ENCODE peak calls at places on chromosomes 2 and 18, in eight cellular contexts. One of them, this sample, is unnamed.

GRCh38 chr2:53640466-53640865 is 127.1 kb upstream of the CHAC2 start:
- DNase-seq in GM23248: no peak
- DNase-seq in left ventricle myocardium inferior: no peak
- DNase-seq in heart left ventricle: no peak
- DNase-seq in breast epithelium: no peak
- DNase-seq in trophoblast cell: peak; percentile 38
- DNase-seq in neuronal stem cell: no peak
- DNase-seq in tibial artery: no peak
- DNase-seq in this sample: no peak

GRCh38 chr2:224650815-224651439 is 65.2 kb downstream of the CCDC195 start:
- DNase-seq in GM23248: peak; percentile 69
- DNase-seq in heart left ventricle: no peak
- DNase-seq in tibial artery: no peak
- DNase-seq in trophoblast cell: peak; percentile 13
- DNase-seq in left ventricle myocardium inferior: no peak
- DNase-seq in neuronal stem cell: peak; percentile 50
- DNase-seq in breast epithelium: no peak
- DNase-seq in this sample: no peak

GRCh38 chr2:225337183-225337582 is 62.3 kb upstream of the NYAP2 start:
- DNase-seq in left ventricle myocardium inferior: no peak
- DNase-seq in tibial artery: no peak
- DNase-seq in breast epithelium: no peak
- DNase-seq in trophoblast cell: no peak
- DNase-seq in neuronal stem cell: peak; percentile 24
- DNase-seq in GM23248: peak; percentile 4
- DNase-seq in heart left ventricle: no peak
- DNase-seq in this sample: no peak

GRCh38 chr18:68394705-68395104 is 320.2 kb downstream of the TMX3 start:
- DNase-seq in neuronal stem cell: no peak
- DNase-seq in GM23248: peak; percentile 20
- DNase-seq in heart left ventricle: no peak
- DNase-seq in trophoblast cell: no peak
- DNase-seq in left ventricle myocardium inferior: no peak
- DNase-seq in tibial artery: no peak
- DNase-seq in breast epithelium: no peak
- DNase-seq in this sample: no peak

GRCh38 chr2:141055526-141055925 is 1075.3 kb downstream of the LRP1B start:
- DNase-seq in neuronal stem cell: no peak
- DNase-seq in breast epithelium: no peak
- DNase-seq in GM23248: peak; percentile 76
- DNase-seq in left ventricle myocardium inferior: no peak
- DNase-seq in heart left ventricle: no peak
- DNase-seq in tibial artery: no peak
- DNase-seq in trophoblast cell: no peak
- DNase-seq in this sample: no peak

GRCh38 chr2:200795044-200795443 is 16.7 kb upstream of the BZW1 start:
- DNase-seq in GM23248: peak; percentile 34
- DNase-seq in breast epithelium: no peak
- DNase-seq in neuronal stem cell: no peak
- DNase-seq in tibial artery: peak; percentile 50
- DNase-seq in heart left ventricle: peak; percentile 33
- DNase-seq in left ventricle myocardium inferior: peak; percentile 23
- DNase-seq in trophoblast cell: no peak
- DNase-seq in this sample: no peak

GRCh38 chr2:67318966-67319590 is 78.1 kb upstream of the ETAA1 start:
- DNase-seq in trophoblast cell: no peak
- DNase-seq in neuronal stem cell: no peak
- DNase-seq in GM23248: no peak
- DNase-seq in breast epithelium: no peak
- DNase-seq in left ventricle myocardium inferior: no peak
- DNase-seq in tibial artery: no peak
- DNase-seq in heart left ventricle: no peak
- DNase-seq in this sample: no peak

GRCh38 chr2:134275058-134275862 is 21.4 kb downstream of the MGAT5 start:
- DNase-seq in trophoblast cell: no peak
- DNase-seq in GM23248: no peak
- DNase-seq in neuronal stem cell: no peak
- DNase-seq in breast epithelium: no peak
- DNase-seq in left ventricle myocardium inferior: no peak
- DNase-seq in tibial artery: no peak
- DNase-seq in heart left ventricle: no peak
- DNase-seq in this sample: no peak

GRCh38 chr2:176104338-176105077 is 2.6 kb upstream of the HOXD11 start:
- DNase-seq in heart left ventricle: no peak
- DNase-seq in GM23248: peak; percentile 85
- DNase-seq in neuronal stem cell: no peak
- DNase-seq in left ventricle myocardium inferior: no peak
- DNase-seq in tibial artery: no peak
- DNase-seq in trophoblast cell: no peak
- DNase-seq in breast epithelium: peak; percentile 47
- DNase-seq in this sample: no peak

GRCh38 chr2:196421880-196422279 is 217.6 kb upstream of the CCDC150 start:
- DNase-seq in tibial artery: no peak
- DNase-seq in trophoblast cell: no peak
- DNase-seq in breast epithelium: no peak
- DNase-seq in left ventricle myocardium inferior: no peak
- DNase-seq in heart left ventricle: no peak
- DNase-seq in neuronal stem cell: no peak
- DNase-seq in GM23248: no peak
- DNase-seq in this sample: no peak

DNA sequence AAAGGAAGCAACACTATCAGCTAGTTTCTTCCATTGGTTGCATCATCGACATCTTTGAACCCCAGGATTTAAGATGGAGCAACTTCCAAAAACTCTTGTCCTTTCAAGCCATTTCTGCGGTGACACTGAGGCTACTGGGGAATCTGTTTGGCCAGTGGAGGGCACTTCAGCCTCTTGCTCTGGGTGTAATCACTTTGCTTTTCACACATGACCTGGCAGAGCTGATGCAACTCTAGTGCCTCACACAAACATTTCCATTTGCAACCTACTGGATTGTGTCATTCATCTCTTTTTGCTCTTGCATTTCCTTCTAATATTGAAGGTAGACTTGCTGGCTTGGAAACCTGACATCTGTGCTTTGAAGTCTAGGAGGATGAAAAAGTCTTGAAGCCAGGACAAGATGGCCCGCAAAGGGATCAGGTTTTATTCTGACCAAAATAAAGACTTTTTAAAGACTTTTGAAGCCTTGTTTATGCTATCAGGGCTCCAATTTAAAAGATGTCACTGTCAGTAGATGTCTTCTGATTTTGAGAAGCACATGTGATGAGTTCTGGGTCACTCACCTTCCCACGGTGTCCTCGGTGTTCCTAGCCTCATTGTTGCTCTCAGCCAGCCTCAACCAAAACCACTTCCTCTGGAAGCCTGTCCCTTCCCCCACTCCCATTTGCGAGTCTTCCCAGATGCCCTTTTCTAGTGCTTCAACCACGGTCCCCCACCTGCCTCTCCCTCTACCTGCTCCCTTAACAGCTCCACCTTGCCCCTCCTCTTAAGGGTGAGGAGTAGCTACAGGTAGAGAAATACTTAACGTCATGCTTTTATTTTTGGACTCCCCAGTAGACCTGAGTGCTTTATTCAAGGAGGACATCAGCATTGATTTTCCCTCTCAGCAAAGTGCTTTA is 69.7 kb upstream of the KCNE4 start:
- DNase-seq in left ventricle myocardium inferior: peak; percentile 25
- DNase-seq in breast epithelium: no peak
- DNase-seq in neuronal stem cell: peak; percentile 17
- DNase-seq in GM23248: peak; percentile 92
- DNase-seq in trophoblast cell: peak; percentile 54
- DNase-seq in tibial artery: peak; percentile 72
- DNase-seq in heart left ventricle: peak; percentile 49
- DNase-seq in this sample: peak; percentile 72
- H3K27ac ChIP-seq in left ventricle myocardium inferior: no peak overlapping the region
- H3K27ac ChIP-seq in breast epithelium: no peak overlapping the region
- H3K27ac ChIP-seq in neuronal stem cell: no peak overlapping the region
- H3K27ac ChIP-seq in GM23248: peak overlapping the region; percentile 22
- H3K27ac ChIP-seq in trophoblast cell: no peak overlapping the region
- H3K27ac ChIP-seq in tibial artery: peak overlapping the region; percentile 20
- H3K27ac ChIP-seq in heart left ventricle: no peak overlapping the region
- H3K27ac ChIP-seq in this sample: no peak overlapping the region

GRCh38 chr2:12858786-12859185 is 142.1 kb downstream of the TRIB2 start:
- DNase-seq in tibial artery: no peak
- DNase-seq in trophoblast cell: no peak
- DNase-seq in heart left ventricle: no peak
- DNase-seq in breast epithelium: no peak
- DNase-seq in left ventricle myocardium inferior: no peak
- DNase-seq in GM23248: peak; percentile 18
- DNase-seq in neuronal stem cell: no peak
- DNase-seq in this sample: no peak

GRCh38 chr2:12857891-12858290 is 141.2 kb downstream of the TRIB2 start:
- DNase-seq in neuronal stem cell: no peak
- DNase-seq in tibial artery: no peak
- DNase-seq in breast epithelium: no peak
- DNase-seq in left ventricle myocardium inferior: no peak
- DNase-seq in GM23248: no peak
- DNase-seq in trophoblast cell: no peak
- DNase-seq in heart left ventricle: no peak
- DNase-seq in this sample: no peak

GRCh38 chr2:12854001-12854530 is 137.3 kb downstream of the TRIB2 start:
- DNase-seq in trophoblast cell: no peak
- DNase-seq in GM23248: no peak
- DNase-seq in breast epithelium: no peak
- DNase-seq in neuronal stem cell: no peak
- DNase-seq in tibial artery: no peak
- DNase-seq in left ventricle myocardium inferior: no peak
- DNase-seq in heart left ventricle: no peak
- DNase-seq in this sample: no peak

GRCh38 chr2:12855508-12855907 is 138.8 kb downstream of the TRIB2 start:
- DNase-seq in left ventricle myocardium inferior: no peak
- DNase-seq in breast epithelium: no peak
- DNase-seq in GM23248: no peak
- DNase-seq in trophoblast cell: no peak
- DNase-seq in heart left ventricle: no peak
- DNase-seq in tibial artery: no peak
- DNase-seq in neuronal stem cell: no peak
- DNase-seq in this sample: no peak

DNA sequence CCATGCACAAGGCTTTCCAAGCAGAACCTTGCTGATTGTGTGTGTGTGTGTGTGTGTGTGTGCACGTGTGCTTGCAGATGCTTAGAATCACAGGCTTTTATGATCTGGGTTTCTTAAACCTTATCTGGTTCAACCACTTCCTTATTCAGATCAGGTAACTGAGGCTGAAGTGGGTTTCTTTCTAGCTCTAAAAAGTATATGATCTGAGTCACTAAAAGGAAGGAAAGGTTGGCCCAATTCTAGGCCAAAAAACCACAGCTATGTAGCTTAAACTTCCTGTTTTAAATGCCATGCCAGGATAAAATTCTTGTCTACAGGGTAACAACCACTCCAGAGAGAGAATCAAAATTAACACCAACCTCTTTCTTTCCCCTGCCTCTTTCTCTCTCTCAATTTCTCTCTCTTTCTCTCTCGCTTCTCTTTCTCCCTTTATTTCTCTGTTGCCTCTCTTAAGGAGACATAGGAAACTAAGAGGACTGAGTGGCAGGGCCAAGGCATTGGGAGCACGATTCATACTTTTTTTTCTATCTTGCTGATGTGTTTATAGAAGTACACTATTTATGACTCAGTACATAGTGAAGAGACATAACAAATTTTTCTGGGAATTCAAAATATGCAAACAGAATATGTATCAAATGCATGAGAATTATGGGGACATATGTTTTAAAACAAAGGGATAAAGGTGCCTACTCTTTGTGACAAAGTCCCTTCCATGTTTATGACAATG is 140.4 kb downstream of the TRIB2 start:
- DNase-seq in left ventricle myocardium inferior: no peak
- DNase-seq in heart left ventricle: no peak
- DNase-seq in breast epithelium: no peak
- DNase-seq in neuronal stem cell: no peak
- DNase-seq in tibial artery: no peak
- DNase-seq in trophoblast cell: no peak
- DNase-seq in GM23248: peak; percentile 86
- DNase-seq in this sample: no peak
- H3K4me3 ChIP-seq in left ventricle myocardium inferior: no peak overlapping the region
- H3K4me3 ChIP-seq in heart left ventricle: no peak overlapping the region
- H3K4me3 ChIP-seq in breast epithelium: no peak overlapping the region
- H3K4me3 ChIP-seq in neuronal stem cell: no peak overlapping the region
- H3K4me3 ChIP-seq in tibial artery: no peak overlapping the region
- H3K4me3 ChIP-seq in trophoblast cell: no peak overlapping the region
- H3K4me3 ChIP-seq in GM23248: peak overlapping the region; percentile 55
- H3K4me3 ChIP-seq in this sample: no peak overlapping the region

GRCh38 chr2:74883011-74883410 is 49.1 kb downstream of the HK2 start:
- DNase-seq in tibial artery: no peak
- DNase-seq in neuronal stem cell: no peak
- DNase-seq in trophoblast cell: peak; percentile 68
- DNase-seq in left ventricle myocardium inferior: no peak
- DNase-seq in breast epithelium: no peak
- DNase-seq in GM23248: no peak
- DNase-seq in heart left ventricle: no peak
- DNase-seq in this sample: no peak
- H3K36me3 ChIP-seq in tibial artery: peaks cover 99% of the 10 kb centered on the region
- H3K36me3 ChIP-seq in neuronal stem cell: peaks cover 77% of the 10 kb centered on the region
- H3K36me3 ChIP-seq in trophoblast cell: peaks cover 37% of the 10 kb centered on the region
- H3K36me3 ChIP-seq in left ventricle myocardium inferior: peaks cover 48% of the 10 kb centered on the region
- H3K36me3 ChIP-seq in breast epithelium: no peaks in the 10 kb centered on the region
- H3K36me3 ChIP-seq in GM23248: peaks cover 58% of the 10 kb centered on the region
- H3K36me3 ChIP-seq in heart left ventricle: no peaks in the 10 kb centered on the region
- H3K36me3 ChIP-seq in this sample: peaks cover 15% of the 10 kb centered on the region

GRCh38 chr2:84995826-84996225 is 24.9 kb downstream of the KCMF1 start:
- DNase-seq in GM23248: no peak
- DNase-seq in tibial artery: no peak
- DNase-seq in neuronal stem cell: no peak
- DNase-seq in heart left ventricle: no peak
- DNase-seq in left ventricle myocardium inferior: no peak
- DNase-seq in trophoblast cell: no peak
- DNase-seq in breast epithelium: no peak
- DNase-seq in this sample: no peak
- H3K27ac ChIP-seq in GM23248: peak overlapping the region; percentile 53
- H3K27ac ChIP-seq in tibial artery: no peak overlapping the region
- H3K27ac ChIP-seq in neuronal stem cell: no peak overlapping the region
- H3K27ac ChIP-seq in heart left ventricle: no peak overlapping the region
- H3K27ac ChIP-seq in left ventricle myocardium inferior: peak overlapping the region; percentile 12
- H3K27ac ChIP-seq in trophoblast cell: no peak overlapping the region
- H3K27ac ChIP-seq in breast epithelium: no peak overlapping the region
- H3K27ac ChIP-seq in this sample: no peak overlapping the region

GRCh38 chr2:26614205-26615128 is 26.7 kb downstream of the CIB4 start:
- DNase-seq in tibial artery: no peak
- DNase-seq in GM23248: no peak
- DNase-seq in breast epithelium: no peak
- DNase-seq in left ventricle myocardium inferior: peak; percentile 33
- DNase-seq in neuronal stem cell: no peak
- DNase-seq in trophoblast cell: no peak
- DNase-seq in heart left ventricle: peak; percentile 65
- DNase-seq in this sample: no peak
- H3K4me3 ChIP-seq in tibial artery: no peak overlapping the region
- H3K4me3 ChIP-seq in GM23248: no peak overlapping the region
- H3K4me3 ChIP-seq in breast epithelium: no peak overlapping the region
- H3K4me3 ChIP-seq in left ventricle myocardium inferior: no peak overlapping the region
- H3K4me3 ChIP-seq in neuronal stem cell: no peak overlapping the region
- H3K4me3 ChIP-seq in trophoblast cell: no peak overlapping the region
- H3K4me3 ChIP-seq in heart left ventricle: no peak overlapping the region
- H3K4me3 ChIP-seq in this sample: no peak overlapping the region